ENCODE peak calls at places on chromosomes 16 and 17, in ten cellular contexts. One of them, this sample, is unnamed.

GRCh38 chr17:4499431-4500187 is 928 bp downstream of the SPNS2 start:
- DNase-seq in fibroblast of mammary gland: no peak
- DNase-seq in astrocyte of the spinal cord: no peak
- DNase-seq in GM23248: no peak
- DNase-seq in heart left ventricle: peak
- DNase-seq in cardiac fibroblast: no peak
- DNase-seq in HCT116: no peak
- DNase-seq in SJSA1: no peak
- DNase-seq in left ventricle myocardium inferior: no peak
- DNase-seq in aorta: no peak
- DNase-seq in this sample: no peak

GRCh38 chr17:67374329-67375053 is 2.6 kb upstream of the PITPNC1 start:
- DNase-seq in fibroblast of mammary gland: peak
- DNase-seq in astrocyte of the spinal cord: peak
- DNase-seq in GM23248: peak
- DNase-seq in heart left ventricle: peak
- DNase-seq in cardiac fibroblast: peak
- DNase-seq in HCT116: peak
- DNase-seq in SJSA1: peak
- DNase-seq in left ventricle myocardium inferior: peak
- DNase-seq in aorta: peak
- DNase-seq in this sample: peak

GRCh38 chr16:31094088-31094423 is 541 bp downstream of the VKORC1 start:
- DNase-seq in fibroblast of mammary gland: no peak
- DNase-seq in astrocyte of the spinal cord: peak
- DNase-seq in GM23248: peak
- DNase-seq in heart left ventricle: no peak
- DNase-seq in cardiac fibroblast: no peak
- DNase-seq in HCT116: no peak
- DNase-seq in SJSA1: peak
- DNase-seq in left ventricle myocardium inferior: no peak
- DNase-seq in aorta: peak
- DNase-seq in this sample: no peak

GRCh38 chr17:6069611-6070279 is 434 bp upstream of the WSCD1 start:
- DNase-seq in fibroblast of mammary gland: no peak
- DNase-seq in astrocyte of the spinal cord: no peak
- DNase-seq in GM23248: no peak
- DNase-seq in heart left ventricle: no peak
- DNase-seq in cardiac fibroblast: no peak
- DNase-seq in HCT116: no peak
- DNase-seq in SJSA1: no peak
- DNase-seq in left ventricle myocardium inferior: no peak
- DNase-seq in aorta: peak
- DNase-seq in this sample: no peak

GRCh38 chr17:63930951-63931575 is 1.1 kb downstream of the CD79B start:
- DNase-seq in fibroblast of mammary gland: no peak
- DNase-seq in astrocyte of the spinal cord: no peak
- DNase-seq in GM23248: no peak
- DNase-seq in heart left ventricle: peak
- DNase-seq in cardiac fibroblast: peak
- DNase-seq in HCT116: no peak
- DNase-seq in SJSA1: no peak
- DNase-seq in left ventricle myocardium inferior: peak
- DNase-seq in aorta: no peak
- DNase-seq in this sample: no peak

GRCh38 chr16:83977056-83977815 is 9.2 kb downstream of the NECAB2 start:
- DNase-seq in fibroblast of mammary gland: no peak
- DNase-seq in astrocyte of the spinal cord: no peak
- DNase-seq in GM23248: no peak
- DNase-seq in heart left ventricle: no peak
- DNase-seq in cardiac fibroblast: no peak
- DNase-seq in HCT116: no peak
- DNase-seq in SJSA1: no peak
- DNase-seq in left ventricle myocardium inferior: no peak
- DNase-seq in aorta: no peak
- DNase-seq in this sample: no peak

GRCh38 chr16:81448154-81449131 is 3.8 kb downstream of the CMIP start:
- DNase-seq in fibroblast of mammary gland: no peak
- DNase-seq in astrocyte of the spinal cord: no peak
- DNase-seq in GM23248: no peak
- DNase-seq in heart left ventricle: no peak
- DNase-seq in cardiac fibroblast: no peak
- DNase-seq in HCT116: no peak
- DNase-seq in SJSA1: no peak
- DNase-seq in left ventricle myocardium inferior: no peak
- DNase-seq in aorta: no peak
- DNase-seq in this sample: peak

GRCh38 chr16:28106467-28106866 is 43.0 kb upstream of the GSG1L start:
- DNase-seq in fibroblast of mammary gland: no peak
- DNase-seq in astrocyte of the spinal cord: no peak
- DNase-seq in GM23248: no peak
- DNase-seq in heart left ventricle: no peak
- DNase-seq in cardiac fibroblast: no peak
- DNase-seq in HCT116: no peak
- DNase-seq in SJSA1: no peak
- DNase-seq in left ventricle myocardium inferior: no peak
- DNase-seq in aorta: no peak
- DNase-seq in this sample: peak

GRCh38 chr17:72136692-72137550 is 16.1 kb downstream of the SOX9 start:
- DNase-seq in fibroblast of mammary gland: peak
- DNase-seq in astrocyte of the spinal cord: peak
- DNase-seq in GM23248: peak
- DNase-seq in heart left ventricle: no peak
- DNase-seq in cardiac fibroblast: no peak
- DNase-seq in HCT116: peak
- DNase-seq in SJSA1: no peak
- DNase-seq in left ventricle myocardium inferior: no peak
- DNase-seq in aorta: no peak
- DNase-seq in this sample: peak

GRCh38 chr16:22373662-22374310 is 633 bp downstream of the CDR2 start:
- DNase-seq in fibroblast of mammary gland: no peak
- DNase-seq in astrocyte of the spinal cord: peak
- DNase-seq in GM23248: peak
- DNase-seq in heart left ventricle: peak
- DNase-seq in cardiac fibroblast: peak
- DNase-seq in HCT116: no peak
- DNase-seq in SJSA1: peak
- DNase-seq in left ventricle myocardium inferior: peak
- DNase-seq in aorta: peak
- DNase-seq in this sample: no peak

GRCh38 chr17:78359216-78359935 is 501 bp downstream of the SOCS3 start:
- DNase-seq in fibroblast of mammary gland: no peak
- DNase-seq in astrocyte of the spinal cord: peak
- DNase-seq in GM23248: peak
- DNase-seq in heart left ventricle: no peak
- DNase-seq in cardiac fibroblast: peak
- DNase-seq in HCT116: no peak
- DNase-seq in SJSA1: peak
- DNase-seq in left ventricle myocardium inferior: peak
- DNase-seq in aorta: no peak
- DNase-seq in this sample: no peak

GRCh38 chr16:69479806-69480205 is 55.4 kb downstream of the CYB5B start:
- DNase-seq in fibroblast of mammary gland: no peak
- DNase-seq in astrocyte of the spinal cord: no peak
- DNase-seq in GM23248: no peak
- DNase-seq in heart left ventricle: no peak
- DNase-seq in cardiac fibroblast: no peak
- DNase-seq in HCT116: no peak
- DNase-seq in SJSA1: no peak
- DNase-seq in left ventricle myocardium inferior: no peak
- DNase-seq in aorta: no peak
- DNase-seq in this sample: no peak

GRCh38 chr16:3274490-3274889 is 8.8 kb upstream of the ZNF263 start:
- DNase-seq in fibroblast of mammary gland: no peak
- DNase-seq in astrocyte of the spinal cord: peak
- DNase-seq in GM23248: no peak
- DNase-seq in heart left ventricle: no peak
- DNase-seq in cardiac fibroblast: no peak
- DNase-seq in HCT116: no peak
- DNase-seq in SJSA1: no peak
- DNase-seq in left ventricle myocardium inferior: no peak
- DNase-seq in aorta: no peak
- DNase-seq in this sample: peak

GRCh38 chr16:75151798-75152197 is 3.5 kb downstream of the ZFP1 start:
- DNase-seq in fibroblast of mammary gland: no peak
- DNase-seq in astrocyte of the spinal cord: no peak
- DNase-seq in GM23248: no peak
- DNase-seq in heart left ventricle: no peak
- DNase-seq in cardiac fibroblast: no peak
- DNase-seq in HCT116: no peak
- DNase-seq in SJSA1: no peak
- DNase-seq in left ventricle myocardium inferior: no peak
- DNase-seq in aorta: no peak
- DNase-seq in this sample: no peak

GRCh38 chr16:75152635-75153034 is 4.3 kb downstream of the ZFP1 start:
- DNase-seq in fibroblast of mammary gland: no peak
- DNase-seq in astrocyte of the spinal cord: no peak
- DNase-seq in GM23248: no peak
- DNase-seq in heart left ventricle: no peak
- DNase-seq in cardiac fibroblast: no peak
- DNase-seq in HCT116: no peak
- DNase-seq in SJSA1: no peak
- DNase-seq in left ventricle myocardium inferior: no peak
- DNase-seq in aorta: no peak
- DNase-seq in this sample: no peak

GRCh38 chr16:75148311-75149195 is at the start of gene ZFP1:
- DNase-seq in fibroblast of mammary gland: peak
- DNase-seq in astrocyte of the spinal cord: peak
- DNase-seq in GM23248: peak
- DNase-seq in heart left ventricle: peak
- DNase-seq in cardiac fibroblast: peak
- DNase-seq in HCT116: peak
- DNase-seq in SJSA1: peak
- DNase-seq in left ventricle myocardium inferior: peak
- DNase-seq in aorta: peak
- DNase-seq in this sample: peak

GRCh38 chr16:75147968-75148310 is 385 bp upstream of the ZFP1 start:
- DNase-seq in fibroblast of mammary gland: no peak
- DNase-seq in astrocyte of the spinal cord: no peak
- DNase-seq in GM23248: no peak
- DNase-seq in heart left ventricle: no peak
- DNase-seq in cardiac fibroblast: no peak
- DNase-seq in HCT116: no peak
- DNase-seq in SJSA1: no peak
- DNase-seq in left ventricle myocardium inferior: no peak
- DNase-seq in aorta: no peak
- DNase-seq in this sample: no peak
- H3K4me3 ChIP-seq in fibroblast of mammary gland: peak
- H3K4me3 ChIP-seq in astrocyte of the spinal cord: peak
- H3K4me3 ChIP-seq in GM23248: peak
- H3K4me3 ChIP-seq in heart left ventricle: peak
- H3K4me3 ChIP-seq in cardiac fibroblast: no peak
- H3K4me3 ChIP-seq in HCT116: peak
- H3K4me3 ChIP-seq in SJSA1: peak
- H3K4me3 ChIP-seq in left ventricle myocardium inferior: peak
- H3K4me3 ChIP-seq in aorta: no peak
- H3K4me3 ChIP-seq in this sample: peak

GRCh38 chr16:2034695-2035430 is 8.2 kb downstream of the NHERF2 start:
- DNase-seq in fibroblast of mammary gland: no peak
- DNase-seq in astrocyte of the spinal cord: no peak
- DNase-seq in GM23248: no peak
- DNase-seq in heart left ventricle: no peak
- DNase-seq in cardiac fibroblast: no peak
- DNase-seq in HCT116: no peak
- DNase-seq in SJSA1: no peak
- DNase-seq in left ventricle myocardium inferior: no peak
- DNase-seq in aorta: no peak
- DNase-seq in this sample: no peak
- H3K4me3 ChIP-seq in fibroblast of mammary gland: no peak
- H3K4me3 ChIP-seq in astrocyte of the spinal cord: no peak
- H3K4me3 ChIP-seq in GM23248: no peak
- H3K4me3 ChIP-seq in heart left ventricle: peak
- H3K4me3 ChIP-seq in cardiac fibroblast: no peak
- H3K4me3 ChIP-seq in HCT116: no peak
- H3K4me3 ChIP-seq in SJSA1: peak
- H3K4me3 ChIP-seq in left ventricle myocardium inferior: peak
- H3K4me3 ChIP-seq in aorta: no peak
- H3K4me3 ChIP-seq in this sample: peak

GRCh38 chr17:76968707-76969597 is 100.7 kb downstream of the MGAT5B start:
- DNase-seq in fibroblast of mammary gland: no peak
- DNase-seq in astrocyte of the spinal cord: peak
- DNase-seq in GM23248: no peak
- DNase-seq in heart left ventricle: no peak
- DNase-seq in cardiac fibroblast: peak
- DNase-seq in HCT116: no peak
- DNase-seq in SJSA1: no peak
- DNase-seq in left ventricle myocardium inferior: no peak
- DNase-seq in aorta: no peak
- DNase-seq in this sample: peak
- H3K4me3 ChIP-seq in fibroblast of mammary gland: no peak
- H3K4me3 ChIP-seq in astrocyte of the spinal cord: peak
- H3K4me3 ChIP-seq in GM23248: no peak
- H3K4me3 ChIP-seq in heart left ventricle: peak
- H3K4me3 ChIP-seq in cardiac fibroblast: no peak
- H3K4me3 ChIP-seq in HCT116: peak
- H3K4me3 ChIP-seq in SJSA1: no peak
- H3K4me3 ChIP-seq in left ventricle myocardium inferior: peak
- H3K4me3 ChIP-seq in aorta: no peak
- H3K4me3 ChIP-seq in this sample: peak

DNA sequence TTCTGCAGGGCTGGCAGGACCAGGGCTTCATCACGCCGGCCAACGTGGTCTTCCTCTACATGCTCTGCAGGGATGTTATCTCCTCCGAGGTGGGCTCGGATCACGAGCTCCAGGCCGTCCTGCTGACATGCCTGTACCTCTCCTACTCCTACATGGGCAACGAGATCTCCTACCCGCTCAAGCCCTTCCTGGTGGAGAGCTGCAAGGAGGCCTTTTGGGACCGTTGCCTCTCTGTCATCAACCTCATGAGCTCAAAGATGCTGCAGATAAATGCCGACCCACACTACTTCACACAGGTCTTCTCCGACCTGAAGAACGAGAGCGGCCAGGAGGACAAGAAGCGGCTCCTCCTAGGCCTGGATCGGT is 1.4 kb downstream of the CDK5R1 start:
- DNase-seq in fibroblast of mammary gland: no peak
- DNase-seq in astrocyte of the spinal cord: no peak
- DNase-seq in GM23248: no peak
- DNase-seq in heart left ventricle: no peak
- DNase-seq in cardiac fibroblast: no peak
- DNase-seq in HCT116: no peak
- DNase-seq in SJSA1: no peak
- DNase-seq in left ventricle myocardium inferior: no peak
- DNase-seq in aorta: no peak
- DNase-seq in this sample: no peak
- H3K4me3 ChIP-seq in fibroblast of mammary gland: no peak
- H3K4me3 ChIP-seq in astrocyte of the spinal cord: no peak
- H3K4me3 ChIP-seq in GM23248: no peak
- H3K4me3 ChIP-seq in heart left ventricle: no peak
- H3K4me3 ChIP-seq in cardiac fibroblast: no peak
- H3K4me3 ChIP-seq in HCT116: no peak
- H3K4me3 ChIP-seq in SJSA1: no peak
- H3K4me3 ChIP-seq in left ventricle myocardium inferior: peak
- H3K4me3 ChIP-seq in aorta: no peak
- H3K4me3 ChIP-seq in this sample: peak

GRCh38 chr17:58334661-58335060 is 6.1 kb upstream of the TSPOAP1 start:
- DNase-seq in fibroblast of mammary gland: no peak
- DNase-seq in astrocyte of the spinal cord: no peak
- DNase-seq in GM23248: no peak
- DNase-seq in heart left ventricle: no peak
- DNase-seq in cardiac fibroblast: no peak
- DNase-seq in HCT116: no peak
- DNase-seq in SJSA1: no peak
- DNase-seq in left ventricle myocardium inferior: no peak
- DNase-seq in aorta: peak
- DNase-seq in this sample: no peak
- H3K4me3 ChIP-seq in fibroblast of mammary gland: no peak
- H3K4me3 ChIP-seq in astrocyte of the spinal cord: no peak
- H3K4me3 ChIP-seq in GM23248: no peak
- H3K4me3 ChIP-seq in heart left ventricle: no peak
- H3K4me3 ChIP-seq in cardiac fibroblast: no peak
- H3K4me3 ChIP-seq in HCT116: no peak
- H3K4me3 ChIP-seq in SJSA1: no peak
- H3K4me3 ChIP-seq in left ventricle myocardium inferior: no peak
- H3K4me3 ChIP-seq in aorta: no peak
- H3K4me3 ChIP-seq in this sample: no peak

GRCh38 chr16:525520-526180 is 1.9 kb upstream of the CAPN15 start:
- DNase-seq in fibroblast of mammary gland: peak
- DNase-seq in astrocyte of the spinal cord: peak
- DNase-seq in GM23248: peak
- DNase-seq in heart left ventricle: no peak
- DNase-seq in cardiac fibroblast: peak
- DNase-seq in HCT116: peak
- DNase-seq in SJSA1: peak
- DNase-seq in left ventricle myocardium inferior: no peak
- DNase-seq in aorta: no peak
- DNase-seq in this sample: peak
- H3K4me3 ChIP-seq in fibroblast of mammary gland: peak
- H3K4me3 ChIP-seq in astrocyte of the spinal cord: peak
- H3K4me3 ChIP-seq in GM23248: peak
- H3K4me3 ChIP-seq in heart left ventricle: peak
- H3K4me3 ChIP-seq in cardiac fibroblast: peak
- H3K4me3 ChIP-seq in HCT116: peak
- H3K4me3 ChIP-seq in SJSA1: peak
- H3K4me3 ChIP-seq in left ventricle myocardium inferior: peak
- H3K4me3 ChIP-seq in aorta: no peak
- H3K4me3 ChIP-seq in this sample: peak